ENCODE peak calls at places on chromosomes 12 and 14, in nine cellular contexts. One of them, this sample, is unnamed.

GRCh38 chr12:67388331-67389163 is 119.4 kb downstream of the CAND1 start:
- DNase-seq in GM12891: peak
- DNase-seq in left cardiac atrium: no peak
- DNase-seq in T-helper 9 cell: no peak
- DNase-seq in activated CD4-positive, alpha-beta T cell treated with anti-CD3 and anti-CD28 coated beads, Interleukin-2, amount 10 ng/mL, durations not matched to agents 24 days and 14 days: no peak
- DNase-seq in cerebellar cortex: no peak
- DNase-seq in RWPE1: no peak
- DNase-seq in DMS 273 treated with DMSO at 0.1 percent for 48 hours: no peak
- DNase-seq in T follicular helper cell: no peak
- DNase-seq in this sample: no peak

GRCh38 chr12:109767991-109768900 is 54.6 kb downstream of the FAM222A start:
- DNase-seq in GM12891: no peak
- DNase-seq in DMS 273 treated with DMSO at 0.1 percent for 48 hours: no peak
- DNase-seq in cerebellar cortex: peak
- DNase-seq in T follicular helper cell: no peak
- DNase-seq in RWPE1: no peak
- DNase-seq in left cardiac atrium: no peak
- DNase-seq in activated CD4-positive, alpha-beta T cell treated with anti-CD3 and anti-CD28 coated beads, Interleukin-2, amount 10 ng/mL, durations not matched to agents 24 days and 14 days: no peak
- DNase-seq in T-helper 9 cell: no peak
- DNase-seq in this sample: no peak

GRCh38 chr14:45298427-45299117 is 45.6 kb upstream of the MIS18BP1 start:
- DNase-seq in left cardiac atrium: no peak
- DNase-seq in T follicular helper cell: no peak
- DNase-seq in RWPE1: no peak
- DNase-seq in T-helper 9 cell: no peak
- DNase-seq in GM12891: no peak
- DNase-seq in cerebellar cortex: no peak
- DNase-seq in activated CD4-positive, alpha-beta T cell treated with anti-CD3 and anti-CD28 coated beads, Interleukin-2, amount 10 ng/mL, durations not matched to agents 24 days and 14 days: no peak
- DNase-seq in DMS 273 treated with DMSO at 0.1 percent for 48 hours: no peak
- DNase-seq in this sample: no peak

GRCh38 chr12:39272934-39273770 is 169.8 kb downstream of the KIF21A start:
- DNase-seq in DMS 273 treated with DMSO at 0.1 percent for 48 hours: no peak
- DNase-seq in T follicular helper cell: no peak
- DNase-seq in RWPE1: peak
- DNase-seq in activated CD4-positive, alpha-beta T cell treated with anti-CD3 and anti-CD28 coated beads, Interleukin-2, amount 10 ng/mL, durations not matched to agents 24 days and 14 days: peak
- DNase-seq in cerebellar cortex: peak
- DNase-seq in GM12891: no peak
- DNase-seq in left cardiac atrium: no peak
- DNase-seq in T-helper 9 cell: peak
- DNase-seq in this sample: peak

GRCh38 chr14:58171090-58171489 is 19.1 kb upstream of the ARMH4 start:
- DNase-seq in activated CD4-positive, alpha-beta T cell treated with anti-CD3 and anti-CD28 coated beads, Interleukin-2, amount 10 ng/mL, durations not matched to agents 24 days and 14 days: peak
- DNase-seq in T-helper 9 cell: no peak
- DNase-seq in RWPE1: peak
- DNase-seq in DMS 273 treated with DMSO at 0.1 percent for 48 hours: peak
- DNase-seq in GM12891: no peak
- DNase-seq in T follicular helper cell: peak
- DNase-seq in cerebellar cortex: peak
- DNase-seq in left cardiac atrium: peak
- DNase-seq in this sample: peak

GRCh38 chr12:132287391-132288238 is 41.8 kb downstream of the GALNT9 start:
- DNase-seq in DMS 273 treated with DMSO at 0.1 percent for 48 hours: no peak
- DNase-seq in cerebellar cortex: no peak
- DNase-seq in RWPE1: no peak
- DNase-seq in activated CD4-positive, alpha-beta T cell treated with anti-CD3 and anti-CD28 coated beads, Interleukin-2, amount 10 ng/mL, durations not matched to agents 24 days and 14 days: no peak
- DNase-seq in GM12891: no peak
- DNase-seq in T-helper 9 cell: no peak
- DNase-seq in T follicular helper cell: no peak
- DNase-seq in left cardiac atrium: peak
- DNase-seq in this sample: no peak

GRCh38 chr12:14410841-14411569 is 45.5 kb downstream of the ATF7IP start:
- DNase-seq in DMS 273 treated with DMSO at 0.1 percent for 48 hours: no peak
- DNase-seq in T follicular helper cell: peak
- DNase-seq in cerebellar cortex: no peak
- DNase-seq in activated CD4-positive, alpha-beta T cell treated with anti-CD3 and anti-CD28 coated beads, Interleukin-2, amount 10 ng/mL, durations not matched to agents 24 days and 14 days: peak
- DNase-seq in left cardiac atrium: no peak
- DNase-seq in RWPE1: no peak
- DNase-seq in GM12891: no peak
- DNase-seq in T-helper 9 cell: no peak
- DNase-seq in this sample: peak

GRCh38 chr12:41563044-41563443 is 374.9 kb downstream of the PDZRN4 start:
- DNase-seq in RWPE1: no peak
- DNase-seq in left cardiac atrium: no peak
- DNase-seq in activated CD4-positive, alpha-beta T cell treated with anti-CD3 and anti-CD28 coated beads, Interleukin-2, amount 10 ng/mL, durations not matched to agents 24 days and 14 days: no peak
- DNase-seq in cerebellar cortex: no peak
- DNase-seq in T-helper 9 cell: no peak
- DNase-seq in DMS 273 treated with DMSO at 0.1 percent for 48 hours: no peak
- DNase-seq in GM12891: no peak
- DNase-seq in T follicular helper cell: no peak
- DNase-seq in this sample: no peak

GRCh38 chr12:91189526-91189925 is 6.9 kb upstream of the DCN start:
- DNase-seq in T follicular helper cell: no peak
- DNase-seq in DMS 273 treated with DMSO at 0.1 percent for 48 hours: no peak
- DNase-seq in activated CD4-positive, alpha-beta T cell treated with anti-CD3 and anti-CD28 coated beads, Interleukin-2, amount 10 ng/mL, durations not matched to agents 24 days and 14 days: no peak
- DNase-seq in cerebellar cortex: no peak
- DNase-seq in RWPE1: peak
- DNase-seq in GM12891: no peak
- DNase-seq in T-helper 9 cell: no peak
- DNase-seq in left cardiac atrium: no peak
- DNase-seq in this sample: peak

GRCh38 chr12:108840605-108841328 is 16.6 kb downstream of the SSH1 start:
- DNase-seq in T-helper 9 cell: no peak
- DNase-seq in cerebellar cortex: peak
- DNase-seq in activated CD4-positive, alpha-beta T cell treated with anti-CD3 and anti-CD28 coated beads, Interleukin-2, amount 10 ng/mL, durations not matched to agents 24 days and 14 days: no peak
- DNase-seq in left cardiac atrium: no peak
- DNase-seq in DMS 273 treated with DMSO at 0.1 percent for 48 hours: no peak
- DNase-seq in RWPE1: no peak
- DNase-seq in GM12891: no peak
- DNase-seq in T follicular helper cell: no peak
- DNase-seq in this sample: peak

GRCh38 chr12:109098142-109098652 is 800 bp downstream of the UNG start:
- DNase-seq in GM12891: no peak
- DNase-seq in cerebellar cortex: no peak
- DNase-seq in DMS 273 treated with DMSO at 0.1 percent for 48 hours: no peak
- DNase-seq in RWPE1: peak
- DNase-seq in T follicular helper cell: peak
- DNase-seq in T-helper 9 cell: no peak
- DNase-seq in left cardiac atrium: peak
- DNase-seq in activated CD4-positive, alpha-beta T cell treated with anti-CD3 and anti-CD28 coated beads, Interleukin-2, amount 10 ng/mL, durations not matched to agents 24 days and 14 days: no peak
- DNase-seq in this sample: peak

GRCh38 chr12:126480396-126480795 is 1415.2 kb downstream of the AACS start:
- DNase-seq in GM12891: no peak
- DNase-seq in cerebellar cortex: no peak
- DNase-seq in RWPE1: no peak
- DNase-seq in T follicular helper cell: no peak
- DNase-seq in left cardiac atrium: no peak
- DNase-seq in T-helper 9 cell: no peak
- DNase-seq in activated CD4-positive, alpha-beta T cell treated with anti-CD3 and anti-CD28 coated beads, Interleukin-2, amount 10 ng/mL, durations not matched to agents 24 days and 14 days: no peak
- DNase-seq in DMS 273 treated with DMSO at 0.1 percent for 48 hours: no peak
- DNase-seq in this sample: no peak

GRCh38 chr12:91777268-91777997 is 368.2 kb downstream of the BTG1 start:
- DNase-seq in GM12891: no peak
- DNase-seq in activated CD4-positive, alpha-beta T cell treated with anti-CD3 and anti-CD28 coated beads, Interleukin-2, amount 10 ng/mL, durations not matched to agents 24 days and 14 days: no peak
- DNase-seq in left cardiac atrium: no peak
- DNase-seq in RWPE1: peak
- DNase-seq in T follicular helper cell: no peak
- DNase-seq in DMS 273 treated with DMSO at 0.1 percent for 48 hours: no peak
- DNase-seq in T-helper 9 cell: no peak
- DNase-seq in cerebellar cortex: no peak
- DNase-seq in this sample: peak

GRCh38 chr14:66432334-66432733 is 53.8 kb upstream of the CCDC196 start:
- DNase-seq in activated CD4-positive, alpha-beta T cell treated with anti-CD3 and anti-CD28 coated beads, Interleukin-2, amount 10 ng/mL, durations not matched to agents 24 days and 14 days: no peak
- DNase-seq in T follicular helper cell: no peak
- DNase-seq in T-helper 9 cell: no peak
- DNase-seq in cerebellar cortex: no peak
- DNase-seq in RWPE1: no peak
- DNase-seq in GM12891: no peak
- DNase-seq in left cardiac atrium: no peak
- DNase-seq in DMS 273 treated with DMSO at 0.1 percent for 48 hours: no peak
- DNase-seq in this sample: no peak

GRCh38 chr12:27667540-27667939 is 28.7 kb upstream of the REP15 start:
- DNase-seq in left cardiac atrium: no peak
- DNase-seq in RWPE1: no peak
- DNase-seq in T follicular helper cell: no peak
- DNase-seq in cerebellar cortex: no peak
- DNase-seq in T-helper 9 cell: no peak
- DNase-seq in activated CD4-positive, alpha-beta T cell treated with anti-CD3 and anti-CD28 coated beads, Interleukin-2, amount 10 ng/mL, durations not matched to agents 24 days and 14 days: no peak
- DNase-seq in GM12891: no peak
- DNase-seq in DMS 273 treated with DMSO at 0.1 percent for 48 hours: no peak
- DNase-seq in this sample: peak

This sample was measured in choroid plexus epithelial cell.